ENCODE peak calls at places on chromosomes 16 and 17, in five cellular contexts. U, S, V, K and E are unnamed samples.

GRCh38 chr16:30444231-30445148 is 1.2 kb downstream of the SEPHS2 start:
- DNase-seq in V (no peak), S (no peak), U (no peak), K (no peak), E (no peak)

GRCh38 chr17:78676415-78677302 is 99.5 kb upstream of the DNAH17 start:
- DNase-seq in U (no peak), V (no peak), K (peak; percentile 42), S (no peak), E (no peak)

GRCh38 chr17:65334391-65334790 is 197.2 kb downstream of the RGS9 start:
- DNase-seq in U (no peak), V (no peak), S (no peak), K (no peak), E (no peak)

GRCh38 chr17:37493249-37494027 is 3.7 kb downstream of the DUSP14 start:
- DNase-seq in U (no peak), V (peak; percentile 97), S (no peak), K (no peak), E (peak; percentile 18)

GRCh38 chr17:78125976-78126894 is 2.3 kb downstream of the TMC6 start:
- DNase-seq in S (no peak), U (peak; percentile 84), V (no peak), K (no peak), E (no peak)

GRCh38 chr17:48429638-48430586 is at the start of gene SKAP1:
- DNase-seq in U (peak; percentile 62), K (peak; percentile 77), S (peak; percentile 63), V (no peak), E (no peak)

GRCh38 chr17:4566785-4567184 is 6.4 kb upstream of the GGT6 start:
- DNase-seq in K (no peak), S (no peak), U (no peak), V (peak; percentile 58), E (no peak)

GRCh38 chr17:82920150-82920549 is 80.3 kb upstream of the ZNF750 start:
- DNase-seq in U (no peak), S (no peak), K (no peak), V (no peak), E (no peak)

GRCh38 chr17:19002805-19003542 is 1.6 kb downstream of the FAM83G start:
- DNase-seq in K (no peak), S (peak; percentile 46), U (no peak), V (no peak), E (no peak)

GRCh38 chr17:56222255-56222654 is 69.0 kb downstream of the ANKFN1 start:
- DNase-seq in S (no peak), U (no peak), K (no peak), V (no peak), E (no peak)

GRCh38 chr17:68456529-68457167 is 648 bp downstream of the WIPI1 start:
- DNase-seq in S (no peak), U (peak; percentile 87), K (peak; percentile 90), V (peak; percentile 70), E (peak; percentile 88)

GRCh38 chr17:40530988-40531971 is 29.9 kb upstream of the TNS4 start:
- DNase-seq in S (peak; percentile 89), K (peak; percentile 54), U (no peak), V (no peak), E (no peak)

GRCh38 chr17:77772461-77772897 is 186.0 kb upstream of the TNRC6C start:
- DNase-seq in U (peak; percentile 87), V (no peak), S (peak; percentile 66), K (peak; percentile 83), E (peak; percentile 65)

GRCh38 chr16:66508261-66508913 is 41.5 kb downstream of the TK2 start:
- DNase-seq in V (peak; percentile 99), U (no peak), S (no peak), K (no peak), E (peak; percentile 87)

GRCh38 chr17:33163827-33164555 is 129.1 kb downstream of the ASIC2 start:
- DNase-seq in U (no peak), K (no peak), V (no peak), S (no peak), E (no peak)

GRCh38 chr16:72785886-72786285 is 262.0 kb downstream of the ZFHX3 start:
- DNase-seq in U (no peak), K (no peak), V (no peak), S (no peak), E (no peak)

GRCh38 chr17:19397556-19398041 is 10.6 kb upstream of the MFAP4 start:
- DNase-seq in V (no peak), K (peak; percentile 76), S (no peak), U (no peak), E (no peak)

GRCh38 chr17:18252160-18252559 is 6.4 kb downstream of the FLII start:
- DNase-seq in U (no peak), S (no peak), V (no peak), K (no peak), E (no peak)

GRCh38 chr16:30724641-30725464 is 23.4 kb upstream of the PHKG2 start:
- DNase-seq in S (no peak), V (no peak), K (no peak), U (peak; percentile 72), E (no peak)

GRCh38 chr17:7250655-7251329 is 742 bp downstream of the CTDNEP1 start:
- DNase-seq in U (no peak), K (no peak), S (peak; percentile 34), V (no peak), E (no peak)

GRCh38 chr17:48024149-48025039 is 13.2 kb downstream of the COPZ2 start:
- DNase-seq in U (peak; percentile 71), V (peak; percentile 88), K (peak; percentile 84), S (peak; percentile 32), E (peak; percentile 84)

GRCh38 chr16:88430524-88431446 is 22.3 kb upstream of the ZFPM1 start:
- DNase-seq in U (peak; percentile 81), V (no peak), S (peak; percentile 41), K (no peak), E (no peak)
- H3K4me3 ChIP-seq in U (peak overlapping the region; percentile 34), V (no peak overlapping the region), S (peak overlapping the region; percentile 55), K (no peak overlapping the region), E (no peak overlapping the region)

GRCh38 chr16:87080571-87081167 is 236.5 kb downstream of the C16orf95 start:
- DNase-seq in V (no peak), U (no peak), K (no peak), S (no peak), E (no peak)

GRCh38 chr16:87086575-87086974 is 230.6 kb downstream of the C16orf95 start:
- DNase-seq in K (no peak), U (no peak), S (no peak), V (no peak), E (peak; percentile 52)

GRCh38 chr16:87086156-87086555 is 231.0 kb downstream of the C16orf95 start:
- DNase-seq in V (no peak), K (no peak), S (no peak), U (no peak), E (peak; percentile 86)

GRCh38 chr16:87085441-87085840 is 231.8 kb downstream of the C16orf95 start:
- DNase-seq in V (no peak), K (no peak), U (no peak), S (no peak), E (no peak)
- H3K9me3 ChIP-seq in V (peaks cover 10% of the 10 kb centered on the region), K (peaks cover 7% of the 10 kb centered on the region), U (peaks cover 29% of the 10 kb centered on the region), S (peaks cover 4% of the 10 kb centered on the region), E (no peaks in the 10 kb centered on the region)

GRCh38 chr16:4089811-4090293 is 26.4 kb downstream of the ADCY9 start:
- DNase-seq in U (no peak), S (no peak), V (no peak), K (no peak), E (no peak)

GRCh38 chr16:4087990-4088577 is 28.2 kb downstream of the ADCY9 start:
- DNase-seq in U (no peak), S (no peak), V (no peak), K (no peak), E (no peak)

GRCh38 chr16:4087099-4087885 is 28.9 kb downstream of the ADCY9 start:
- DNase-seq in V (no peak), K (no peak), S (no peak), U (no peak), E (no peak)

GRCh38 chr16:4090476-4090875 is 25.8 kb downstream of the ADCY9 start:
- DNase-seq in V (no peak), K (no peak), U (peak; percentile 78), S (no peak), E (no peak)

GRCh38 chr16:4089251-4089810 is 26.9 kb downstream of the ADCY9 start:
- DNase-seq in U (no peak), V (no peak), S (no peak), K (no peak), E (no peak)
- H3K36me3 ChIP-seq in U (no peaks in the 10 kb centered on the region), V (no peaks in the 10 kb centered on the region), S (no peaks in the 10 kb centered on the region), K (no peaks in the 10 kb centered on the region), E (peaks cover 13% of the 10 kb centered on the region)

DNA sequence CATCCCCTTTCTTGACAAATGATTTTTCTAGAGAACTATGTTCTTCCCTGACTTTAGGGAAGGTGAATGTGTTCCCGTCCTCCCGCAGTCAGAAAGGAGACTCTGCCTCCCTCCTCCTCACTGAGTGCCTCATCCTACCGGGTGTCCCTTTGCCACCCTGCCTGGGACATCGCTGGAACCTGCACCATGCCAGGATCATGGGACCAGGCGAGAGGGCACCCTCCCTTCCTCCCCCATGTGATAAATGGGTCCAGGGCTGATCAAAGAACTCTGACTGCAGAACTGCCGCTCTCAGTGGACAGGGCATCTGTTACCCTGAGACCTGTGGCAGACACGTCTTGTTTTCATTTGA is 7.4 kb downstream of the NAT9 start:
- DNase-seq in V (no peak), U (no peak), K (no peak), S (no peak), E (no peak)
- H3K4me3 ChIP-seq in V (no peak overlapping the region), U (no peak overlapping the region), K (no peak overlapping the region), S (no peak overlapping the region), E (no peak overlapping the region)

DNA sequence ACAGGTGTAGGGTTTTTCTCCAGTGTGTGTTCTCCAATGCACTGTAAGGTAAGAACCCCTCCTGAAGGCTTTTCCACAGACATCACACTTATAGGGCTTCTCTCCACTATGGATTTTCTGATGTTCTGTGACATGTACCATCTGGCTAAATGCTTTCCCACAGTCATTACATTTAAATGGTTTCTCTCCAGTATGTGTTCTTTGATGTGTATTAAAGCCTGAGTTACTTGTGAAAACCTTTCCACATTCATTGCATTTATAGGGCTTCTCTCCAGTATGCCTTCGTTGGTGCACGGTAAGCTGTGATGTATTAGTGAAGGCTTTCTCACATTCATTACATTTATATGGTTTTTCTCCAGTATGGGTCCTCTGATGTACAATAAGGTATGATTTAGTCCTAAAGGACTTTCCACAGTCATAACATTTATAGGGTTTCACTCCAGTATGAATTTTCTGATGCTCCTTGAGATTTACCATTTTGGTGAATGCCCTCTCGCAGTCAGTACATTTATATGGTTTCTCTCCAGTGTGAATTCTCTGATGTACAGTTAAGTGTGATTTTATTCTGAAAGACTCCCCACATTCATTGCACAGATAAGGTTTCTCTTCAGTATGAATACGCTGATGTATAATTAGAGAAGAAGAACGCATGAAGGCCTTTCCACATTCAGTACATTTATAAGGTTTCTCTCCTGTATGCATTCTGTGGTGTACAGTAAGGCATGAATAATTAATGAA is 30.9 kb downstream of the ZNF624 start:
- DNase-seq in U (no peak), K (no peak), S (no peak), V (no peak), E (no peak)
- H3K9me3 ChIP-seq in U (peaks cover 94% of the 10 kb centered on the region), K (peaks cover 14% of the 10 kb centered on the region), S (peaks cover 37% of the 10 kb centered on the region), V (peaks cover 45% of the 10 kb centered on the region), E (peaks cover 23% of the 10 kb centered on the region)

GRCh38 chr16:58938856-58939255 is 204.7 kb upstream of the GOT2 start:
- DNase-seq in V (no peak), U (no peak), S (no peak), K (no peak), E (no peak)

GRCh38 chr16:58937661-58938060 is 203.5 kb upstream of the GOT2 start:
- DNase-seq in K (no peak), U (no peak), S (no peak), V (no peak), E (no peak)

GRCh38 chr16:58940609-58941008 is 206.5 kb upstream of the GOT2 start:
- DNase-seq in U (no peak), K (no peak), V (no peak), S (no peak), E (no peak)
- H3K36me3 ChIP-seq in U (no peaks in the 10 kb centered on the region), K (no peaks in the 10 kb centered on the region), V (no peaks in the 10 kb centered on the region), S (no peaks in the 10 kb centered on the region), E (no peaks in the 10 kb centered on the region)